ENCODE peak calls at places on chromosomes 12 and 14, in four cellular contexts. X, Z, P and M are unnamed samples.

GRCh38 chr12:111705672-111706071 is 19.8 kb downstream of the ACAD10 start:
- ATAC-seq in X (no peak), Z (no peak), P (no peak), M (no peak)

GRCh38 chr12:124742111-124742510 is 121.6 kb downstream of the SCARB1 start:
- ATAC-seq in Z (no peak), P (no peak), X (no peak), M (no peak)

GRCh38 chr12:116964004-116964739 is 53.4 kb downstream of the FBXW8 start:
- ATAC-seq in X (no peak), P (no peak), Z (peak; percentile 58), M (no peak)

GRCh38 chr14:71029236-71029781 is 122.0 kb downstream of the PCNX1 start:
- ATAC-seq in Z (no peak), X (no peak), P (no peak), M (no peak)

GRCh38 chr14:102020058-102020971 is 55.9 kb downstream of the DYNC1H1 start:
- ATAC-seq in Z (peak; percentile 69), X (no peak), P (no peak), M (no peak)

GRCh38 chr12:98504368-98504617 is 11.1 kb upstream of the TMPO start:
- ATAC-seq in Z (peak; percentile 2), X (no peak), P (peak; percentile 6), M (no peak)

GRCh38 chr14:94575730-94576585 is 5.3 kb upstream of the SERPINA5 start:
- ATAC-seq in X (peak; percentile 68), P (no peak), Z (no peak), M (peak; percentile 31)

GRCh38 chr12:20011200-20011599 is 357.1 kb upstream of the PDE3A start:
- ATAC-seq in Z (no peak), P (no peak), X (no peak), M (no peak)

GRCh38 chr12:50296554-50296953 is 13.2 kb upstream of the LIMA1 start:
- ATAC-seq in P (no peak), Z (no peak), X (no peak), M (no peak)

GRCh38 chr12:22530-23201 is 43.9 kb upstream of the IQSEC3 start:
- ATAC-seq in X (no peak), Z (no peak), P (no peak), M (peak; percentile 53)

GRCh38 chr14:35201066-35201465 is 78.7 kb downstream of the PRORP start:
- ATAC-seq in Z (no peak), X (no peak), P (no peak), M (no peak)

GRCh38 chr12:111574797-111575443 is 24.2 kb downstream of the ATXN2 start:
- ATAC-seq in P (no peak), X (no peak), Z (no peak), M (no peak)